ENCODE peak calls at places on chromosomes 13 and 19, in ten cellular contexts. V, J, W, A, P, U, K, H, Y and O are unnamed samples. For H3K36me3, the result is how much of the 10 kb centered on the place peaks cover.

GRCh38 chr19:20968092-20968491 is 45.0 kb downstream of the ZNF85 start:
- DNase-seq in V (peak), J (no peak), W (no peak), A (no peak), P (no peak), U (no peak), K (no peak), H (no peak), Y (no peak), O (no peak)

GRCh38 chr13:93420887-93421286 is 194.3 kb downstream of the GPC6 start:
- DNase-seq in V (no peak), J (no peak), W (no peak), A (no peak), P (no peak), U (no peak), K (peak), H (no peak), Y (no peak), O (no peak)

GRCh38 chr19:32691952-32692726 is 518 bp downstream of the NUDT19 start:
- DNase-seq in V (peak), J (peak), W (peak), A (no peak), P (peak), U (peak), K (peak), H (peak), Y (peak), O (no peak)

GRCh38 chr19:39205449-39205764 is 1.3 kb upstream of the SYCN start:
- DNase-seq in V (no peak), J (no peak), W (no peak), A (no peak), P (no peak), U (no peak), K (no peak), H (no peak), Y (no peak), O (no peak)

GRCh38 chr19:19550454-19550842 is 12.4 kb downstream of the CILP2 start:
- DNase-seq in V (no peak), J (no peak), W (no peak), A (no peak), P (no peak), U (no peak), K (no peak), H (no peak), Y (no peak), O (no peak)

GRCh38 chr19:24086974-24087595 is at the start of gene ZNF254:
- DNase-seq in V (peak), J (peak), W (peak), A (peak), P (peak), U (peak), K (peak), H (peak), Y (peak), O (peak)

GRCh38 chr19:47465957-47466356 is 5.7 kb downstream of the SLC8A2 start:
- DNase-seq in V (no peak), J (peak), W (peak), A (no peak), P (no peak), U (no peak), K (no peak), H (no peak), Y (no peak), O (no peak)

GRCh38 chr13:109933476-109933875 is 147.1 kb upstream of the IRS2 start:
- DNase-seq in V (no peak), J (no peak), W (no peak), A (no peak), P (no peak), U (no peak), K (no peak), H (no peak), Y (no peak), O (no peak)

GRCh38 chr19:7252364-7252763 is 41.9 kb downstream of the INSR start:
- DNase-seq in V (no peak), J (no peak), W (no peak), A (no peak), P (no peak), U (no peak), K (no peak), H (no peak), Y (no peak), O (no peak)

GRCh38 chr13:48094404-48094780 is 512 bp downstream of the MED4 start:
- DNase-seq in V (peak), J (no peak), W (no peak), A (peak), P (no peak), U (no peak), K (peak), H (no peak), Y (no peak), O (no peak)

GRCh38 chr19:6464070-6464873 is at the start of gene CRB3:
- DNase-seq in V (peak), J (no peak), W (no peak), A (no peak), P (no peak), U (peak), K (peak), H (no peak), Y (no peak), O (peak)

GRCh38 chr19:40640744-40641143 is 39.6 kb downstream of the LTBP4 start:
- DNase-seq in V (no peak), J (no peak), W (no peak), A (no peak), P (peak), U (no peak), K (no peak), H (no peak), Y (no peak), O (no peak)
- H3K27ac ChIP-seq in V (no peak), J (no peak), W (peak), A (peak), P (peak), U (no peak), K (no peak), H (peak), Y (no peak), O (no peak)

GRCh38 chr19:49817964-49818690 is at the start of gene MED25:
- DNase-seq in V (peak), J (peak), W (peak), A (peak), P (peak), U (peak), K (peak), H (peak), Y (peak), O (no peak)

GRCh38 chr19:49814010-49814409 is 918 bp upstream of the FUZ start:
- DNase-seq in V (no peak), J (no peak), W (no peak), A (no peak), P (no peak), U (no peak), K (no peak), H (no peak), Y (no peak), O (no peak)

GRCh38 chr19:49812997-49813861 is at the start of gene FUZ:
- DNase-seq in V (peak), J (peak), W (peak), A (peak), P (peak), U (peak), K (peak), H (peak), Y (peak), O (peak)

GRCh38 chr19:49818691-49819331 is 722 bp downstream of the MED25 start:
- DNase-seq in V (no peak), J (no peak), W (no peak), A (no peak), P (no peak), U (no peak), K (no peak), H (no peak), Y (no peak), O (no peak)

GRCh38 chr19:49816616-49817015 is 1.5 kb upstream of the MED25 start:
- DNase-seq in V (no peak), J (no peak), W (no peak), A (no peak), P (no peak), U (no peak), K (no peak), H (no peak), Y (no peak), O (no peak)
- H3K4me3 ChIP-seq in V (no peak), J (peak), W (no peak), A (no peak), P (peak), U (no peak), K (no peak), H (peak), Y (no peak), O (no peak)

GRCh38 chr19:2187164-2187563 is 23.4 kb downstream of the DOT1L start:
- DNase-seq in V (no peak), J (no peak), W (no peak), A (no peak), P (no peak), U (no peak), K (no peak), H (no peak), Y (no peak), O (no peak)
- H3K36me3 ChIP-seq in V (under half), J (under half), W (half or more), A (under half), P (under half), U (half or more), K (under half), H (half or more), Y (under half), O (under half)

DNA sequence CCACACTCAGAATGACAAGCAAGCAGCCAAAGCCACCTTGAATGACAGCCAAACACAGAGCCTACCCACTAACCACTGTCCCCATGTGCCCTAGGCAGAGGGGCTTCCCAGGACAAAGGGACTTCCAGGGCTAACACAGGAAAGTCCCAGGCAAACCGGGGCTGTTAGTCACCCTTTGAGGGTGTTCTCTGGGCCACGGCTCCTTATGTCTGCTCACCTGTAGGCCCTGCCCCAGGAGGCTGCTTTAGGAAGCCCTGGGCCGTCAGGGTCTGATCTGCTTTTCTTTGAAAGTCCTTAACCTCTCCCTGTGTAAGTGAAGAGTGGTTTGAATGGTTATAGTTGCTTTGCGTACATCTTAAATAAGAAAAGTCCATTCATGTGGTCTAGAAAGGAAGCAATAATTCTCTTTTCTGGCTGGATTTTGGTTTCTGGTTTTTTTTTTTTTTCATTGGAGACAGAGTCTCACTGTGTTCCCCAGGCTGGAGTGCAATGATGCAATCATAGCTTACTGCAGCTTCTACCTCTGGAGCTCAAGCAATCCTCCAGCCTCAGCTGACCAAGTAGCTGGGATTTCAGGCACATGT is 161.4 kb downstream of the EFNB2 start:
- DNase-seq in V (peak), J (no peak), W (no peak), A (no peak), P (no peak), U (no peak), K (no peak), H (no peak), Y (no peak), O (no peak)
- H3K27ac ChIP-seq in V (no peak), J (no peak), W (no peak), A (no peak), P (peak), U (no peak), K (no peak), H (no peak), Y (no peak), O (no peak)

GRCh38 chr19:4228765-4229178 is 551 bp upstream of the EBI3 start:
- DNase-seq in V (no peak), J (no peak), W (no peak), A (no peak), P (no peak), U (no peak), K (no peak), H (no peak), Y (no peak), O (no peak)

GRCh38 chr19:4227771-4228170 is 1.6 kb upstream of the EBI3 start:
- DNase-seq in V (no peak), J (no peak), W (no peak), A (no peak), P (no peak), U (no peak), K (no peak), H (no peak), Y (no peak), O (no peak)

GRCh38 chr19:4225902-4226301 is 3.4 kb upstream of the EBI3 start:
- DNase-seq in V (no peak), J (no peak), W (no peak), A (no peak), P (no peak), U (no peak), K (no peak), H (no peak), Y (no peak), O (no peak)

GRCh38 chr19:4232614-4233281 is 3.4 kb downstream of the EBI3 start:
- DNase-seq in V (no peak), J (no peak), W (no peak), A (no peak), P (no peak), U (no peak), K (no peak), H (no peak), Y (no peak), O (no peak)

GRCh38 chr19:4229179-4229931 is at the start of gene EBI3:
- DNase-seq in V (peak), J (no peak), W (no peak), A (peak), P (no peak), U (no peak), K (peak), H (no peak), Y (no peak), O (no peak)
- H3K4me3 ChIP-seq in V (no peak), J (peak), W (no peak), A (no peak), P (no peak), U (no peak), K (peak), H (peak), Y (no peak), O (no peak)

GRCh38 chr19:35734273-35734672 is 8.0 kb downstream of the IGFLR1 start:
- DNase-seq in V (no peak), J (no peak), W (no peak), A (no peak), P (no peak), U (no peak), K (no peak), H (no peak), Y (no peak), O (no peak)
- H3K36me3 ChIP-seq in V (under half), J (half or more), W (half or more), A (under half), P (half or more), U (half or more), K (under half), H (half or more), Y (half or more), O (half or more)

GRCh38 chr19:2456301-2456570 is 523 bp downstream of the LMNB2 start:
- DNase-seq in V (no peak), J (no peak), W (no peak), A (no peak), P (no peak), U (no peak), K (no peak), H (no peak), Y (no peak), O (no peak)
- H3K27ac ChIP-seq in V (peak), J (peak), W (no peak), A (no peak), P (peak), U (peak), K (no peak), H (peak), Y (no peak), O (no peak)

DNA sequence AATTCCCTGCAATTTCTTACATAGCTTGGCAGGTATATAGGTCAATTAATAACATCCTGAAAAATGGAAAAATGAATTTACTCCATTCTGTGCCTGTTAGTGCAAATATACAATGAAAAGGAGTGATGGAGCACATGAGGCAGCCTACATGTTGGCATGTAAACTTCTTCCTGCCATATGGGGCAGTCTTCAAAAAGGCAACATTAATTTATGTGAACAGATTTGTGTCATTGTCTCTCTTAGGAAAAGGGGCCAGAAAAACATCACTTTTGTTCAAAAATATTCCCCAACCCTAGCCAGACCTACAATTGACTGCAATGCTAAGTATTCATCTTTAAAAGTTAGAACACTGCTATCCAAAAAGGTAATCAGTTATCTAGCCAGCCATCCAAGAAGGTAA is 332.2 kb downstream of the TBC1D4 start:
- DNase-seq in V (no peak), J (no peak), W (no peak), A (no peak), P (no peak), U (no peak), K (no peak), H (no peak), Y (no peak), O (no peak)
- H3K4me3 ChIP-seq in V (no peak), J (no peak), W (no peak), A (no peak), P (no peak), U (no peak), K (no peak), H (no peak), Y (no peak), O (no peak)

GRCh38 chr19:4911314-4911713 is 2.0 kb downstream of the UHRF1 start:
- DNase-seq in V (no peak), J (no peak), W (no peak), A (no peak), P (no peak), U (no peak), K (no peak), H (no peak), Y (no peak), O (no peak)
- H3K36me3 ChIP-seq in V (under half), J (under half), W (under half), A (under half), P (under half), U (under half), K (under half), H (under half), Y (under half), O (under half)

DNA sequence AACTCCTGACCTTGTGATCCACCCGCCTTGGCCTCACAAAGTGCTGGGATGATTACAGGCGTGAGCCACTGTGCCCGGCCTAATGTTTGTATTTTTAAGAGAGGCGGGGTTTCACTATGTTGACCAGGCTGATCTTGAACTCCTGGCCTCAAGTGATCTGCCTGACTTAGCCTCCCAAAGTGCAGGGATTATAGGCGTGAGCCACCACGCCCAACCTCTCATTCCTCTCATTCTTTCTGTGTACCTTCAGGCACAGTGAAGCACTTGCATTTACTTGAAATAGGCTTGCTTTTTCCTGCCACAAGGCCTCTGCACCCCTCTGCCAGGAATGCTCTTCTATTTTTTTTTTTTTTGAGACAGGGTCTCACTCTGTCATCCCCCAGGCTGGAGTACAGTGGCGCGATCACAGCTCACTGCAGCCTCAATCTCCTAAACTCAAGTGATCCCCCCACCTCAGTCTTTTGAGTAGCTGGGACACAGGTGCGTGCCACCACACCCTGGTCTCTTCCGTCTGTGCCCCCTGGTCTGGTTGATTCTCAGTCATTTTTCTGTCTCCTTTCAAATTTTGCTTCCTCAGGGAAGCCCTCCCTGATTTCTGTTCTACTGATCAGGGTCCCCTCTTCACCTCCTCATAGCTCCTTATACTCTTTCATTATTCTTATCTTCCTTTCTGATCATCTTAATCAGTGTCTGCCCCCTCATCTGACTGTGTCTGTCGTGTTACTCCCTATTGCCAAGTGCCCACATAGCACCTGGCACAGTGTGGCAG is 15.1 kb downstream of the ACTMAP start:
- DNase-seq in V (no peak), J (no peak), W (no peak), A (no peak), P (no peak), U (no peak), K (no peak), H (no peak), Y (no peak), O (no peak)
- H3K27ac ChIP-seq in V (no peak), J (no peak), W (no peak), A (no peak), P (no peak), U (no peak), K (no peak), H (peak), Y (no peak), O (no peak)